ENCODE peak calls at places on chromosomes 2 and 18, in nine cellular contexts. Z is lower lobe of right lung; G is stimulated activated CD4-positive, alpha-beta T cell treated with anti-CD3 and anti-CD28 coated beads, Interleukin-15, amount 100 ng/mL, for 24 hours; K is effector memory CD8-positive, alpha-beta T cell; W is mammary epithelial cell; C is frontal cortex; D is T1000; X is T-helper 1 cell; J is effector CD4-positive, alpha-beta T cell. A is an unnamed sample.

GRCh38 chr2:46187112-46187618 is 110.0 kb upstream of the EPAS1 start:
- DNase-seq in Z (no peak), G (peak), K (no peak), W (peak), C (no peak), D (no peak), X (no peak), J (no peak), A (peak)

GRCh38 chr2:178208336-178208735 is 14.0 kb downstream of the OSBPL6 start:
- DNase-seq in Z (no peak), G (no peak), K (no peak), W (no peak), C (no peak), D (no peak), X (no peak), J (no peak), A (no peak)

GRCh38 chr2:113117594-113118262 is 9.7 kb upstream of the IL1RN start:
- DNase-seq in Z (peak), G (peak), K (no peak), W (peak), C (no peak), D (no peak), X (no peak), J (no peak), A (no peak)

GRCh38 chr2:36271266-36271665 is 84.3 kb upstream of the CRIM1 start:
- DNase-seq in Z (no peak), G (no peak), K (no peak), W (no peak), C (no peak), D (no peak), X (no peak), J (no peak), A (no peak)

GRCh38 chr18:57269756-57270534 is 82.4 kb upstream of the ST8SIA3 start:
- DNase-seq in Z (no peak), G (no peak), K (no peak), W (no peak), C (no peak), D (no peak), X (no peak), J (no peak), A (no peak)

GRCh38 chr2:201697899-201698298 is 545 bp downstream of the MPP4 start:
- DNase-seq in Z (no peak), G (no peak), K (no peak), W (peak), C (no peak), D (no peak), X (no peak), J (no peak), A (no peak)

GRCh38 chr2:175205523-175205922 is 24.0 kb upstream of the ATP5MC3 start:
- DNase-seq in Z (no peak), G (no peak), K (no peak), W (peak), C (no peak), D (no peak), X (no peak), J (no peak), A (no peak)

GRCh38 chr2:174985624-174986023 is 19.6 kb downstream of the CHN1 start:
- DNase-seq in Z (no peak), G (no peak), K (no peak), W (no peak), C (no peak), D (no peak), X (no peak), J (no peak), A (no peak)

GRCh38 chr2:71379086-71379485 is 47.5 kb downstream of the ZNF638 start:
- DNase-seq in Z (no peak), G (no peak), K (no peak), W (peak), C (no peak), D (no peak), X (no peak), J (no peak), A (no peak)

GRCh38 chr2:128590309-128591021 is 271.8 kb upstream of the HS6ST1 start:
- DNase-seq in Z (no peak), G (no peak), K (no peak), W (no peak), C (no peak), D (no peak), X (no peak), J (no peak), A (no peak)

GRCh38 chr18:28875059-28875458 is 698.1 kb upstream of the CDH2 start:
- DNase-seq in Z (no peak), G (no peak), K (no peak), W (no peak), C (no peak), D (no peak), X (no peak), J (no peak), A (no peak)

GRCh38 chr2:20638646-20639430 is 12.1 kb downstream of the HS1BP3 start:
- DNase-seq in Z (peak), G (no peak), K (no peak), W (no peak), C (no peak), D (no peak), X (no peak), J (no peak), A (peak)

GRCh38 chr2:162000466-162000865 is 73.5 kb downstream of the DPP4 start:
- DNase-seq in Z (no peak), G (no peak), K (no peak), W (no peak), C (no peak), D (no peak), X (no peak), J (no peak), A (no peak)

GRCh38 chr2:226781471-226781870 is 18.1 kb downstream of the IRS1 start:
- DNase-seq in Z (no peak), G (no peak), K (no peak), W (no peak), C (no peak), D (no peak), X (no peak), J (no peak), A (no peak)

GRCh38 chr2:200592414-200593075 is 6.7 kb downstream of the AOX1 start:
- DNase-seq in Z (no peak), G (no peak), K (no peak), W (no peak), C (no peak), D (no peak), X (no peak), J (no peak), A (no peak)

GRCh38 chr2:233032551-233033320 is at the start of gene NEU2:
- DNase-seq in Z (no peak), G (no peak), K (no peak), W (no peak), C (no peak), D (no peak), X (no peak), J (no peak), A (no peak)

GRCh38 chr2:191386938-191387536 is 141.8 kb downstream of the MYO1B start:
- DNase-seq in Z (no peak), G (no peak), K (no peak), W (peak), C (no peak), D (no peak), X (no peak), J (no peak), A (no peak)

GRCh38 chr2:35082072-35082471 is 1273.5 kb upstream of the CRIM1 start:
- DNase-seq in Z (no peak), G (no peak), K (no peak), W (no peak), C (no peak), D (no peak), X (no peak), J (no peak), A (no peak)

GRCh38 chr2:239710953-239711861 is 310.4 kb upstream of the HDAC4 start:
- DNase-seq in Z (no peak), G (no peak), K (no peak), W (no peak), C (no peak), D (no peak), X (peak), J (no peak), A (no peak)

GRCh38 chr2:165621086-165621560 is 151.6 kb downstream of the CSRNP3 start:
- DNase-seq in Z (no peak), G (no peak), K (no peak), W (no peak), C (no peak), D (no peak), X (no peak), J (no peak), A (no peak)

GRCh38 chr18:8501044-8501443 is 108.2 kb upstream of the RAB12 start:
- DNase-seq in Z (no peak), G (no peak), K (no peak), W (no peak), C (no peak), D (no peak), X (no peak), J (no peak), A (no peak)

GRCh38 chr2:61534926-61535325 is 3.2 kb downstream of the XPO1 start:
- DNase-seq in Z (no peak), G (no peak), K (no peak), W (no peak), C (no peak), D (no peak), X (no peak), J (no peak), A (no peak)

GRCh38 chr18:10797882-10798281 is 272.1 kb downstream of the NAPG start:
- DNase-seq in Z (no peak), G (no peak), K (no peak), W (no peak), C (no peak), D (no peak), X (no peak), J (no peak), A (no peak)